ENCODE peak calls at places on chromosomes 11 and 22, in seven cellular contexts. J, Q, P, X, M, Z and C are unnamed samples.

GRCh38 chr22:37222440-37222971 is 10.2 kb upstream of the SSTR3 start:
- DNase-seq in M (no peak), Q (no peak), X (no peak), Z (no peak), P (no peak), J (no peak), C (no peak)

GRCh38 chr22:49660794-49661781 is 166.6 kb downstream of the BRD1 start:
- DNase-seq in Q (no peak), J (no peak), Z (no peak), P (no peak), M (no peak), X (no peak), C (no peak)

GRCh38 chr11:48085688-48086087 is 105.3 kb downstream of the PTPRJ start:
- DNase-seq in Z (no peak), Q (no peak), P (no peak), X (no peak), J (no peak), M (no peak), C (no peak)

GRCh38 chr11:21556936-21557335 is 635.9 kb upstream of the ANO5 start:
- DNase-seq in X (no peak), P (no peak), Q (peak), J (no peak), Z (no peak), M (no peak), C (no peak)

GRCh38 chr11:31870609-31871309 is 59.6 kb upstream of the PAX6 start:
- DNase-seq in Q (peak), Z (peak), X (peak), M (peak), P (peak), J (peak), C (peak)

GRCh38 chr11:110833033-110833484 is 120.8 kb upstream of the ARHGAP20 start:
- DNase-seq in J (no peak), X (no peak), Q (peak), P (no peak), Z (peak), M (peak), C (peak)

GRCh38 chr22:22687638-22688500 is 43.5 kb downstream of the GGTLC2 start:
- DNase-seq in P (peak), J (peak), Q (peak), M (peak), Z (peak), X (peak), C (peak)

GRCh38 chr22:38953091-38953490 is 4.3 kb upstream of the APOBEC3A start:
- DNase-seq in M (no peak), J (no peak), X (peak), Z (no peak), P (no peak), Q (no peak), C (no peak)

GRCh38 chr11:28964811-28965210 is 856.6 kb downstream of the METTL15 start:
- DNase-seq in Z (no peak), X (no peak), Q (no peak), P (no peak), M (peak), J (no peak), C (no peak)

GRCh38 chr11:1042626-1043562 is 6.4 kb upstream of the MUC6 start:
- DNase-seq in J (no peak), X (no peak), P (no peak), M (no peak), Z (no peak), Q (no peak), C (no peak)

GRCh38 chr11:77874206-77874605 is 53.3 kb downstream of the AAMDC start:
- DNase-seq in M (no peak), P (no peak), X (no peak), J (no peak), Q (no peak), Z (no peak), C (no peak)

GRCh38 chr11:116993599-116993998 is 104.6 kb downstream of the SIK3 start:
- DNase-seq in Q (no peak), Z (peak), P (no peak), M (peak), J (no peak), X (peak), C (peak)

GRCh38 chr22:49363526-49364230 is 464.0 kb downstream of the BRD1 start:
- DNase-seq in Q (no peak), Z (no peak), P (no peak), J (no peak), X (no peak), M (no peak), C (no peak)

GRCh38 chr11:16607675-16608644 is 130.5 kb upstream of the C11orf58 start:
- DNase-seq in Z (peak), Q (peak), X (peak), P (peak), J (no peak), M (no peak), C (no peak)

GRCh38 chr22:47384977-47385376 is 622.5 kb downstream of the TBC1D22A start:
- DNase-seq in Q (no peak), M (no peak), P (no peak), X (no peak), Z (no peak), J (no peak), C (no peak)

GRCh38 chr11:29171350-29171950 is 845.4 kb downstream of the KCNA4 start:
- DNase-seq in X (no peak), J (no peak), P (no peak), Q (no peak), M (peak), Z (no peak), C (no peak)

GRCh38 chr11:73143126-73143838 is 1.2 kb upstream of the FCHSD2 start:
- DNase-seq in X (peak), Q (no peak), P (no peak), M (peak), Z (peak), J (no peak), C (no peak)

GRCh38 chr11:133955091-133955846 is 1.5 kb downstream of the IGSF9B start:
- DNase-seq in P (no peak), J (no peak), X (peak), Q (no peak), M (no peak), Z (no peak), C (no peak)

GRCh38 chr11:60345489-60345888 is 18.4 kb downstream of the MS4A6E start:
- DNase-seq in Z (no peak), P (peak), Q (peak), J (no peak), M (peak), X (peak), C (no peak)

GRCh38 chr11:117314840-117315239 is 1.2 kb downstream of the BACE1 start:
- DNase-seq in X (peak), P (no peak), Q (no peak), Z (no peak), J (no peak), M (no peak), C (no peak)

GRCh38 chr11:44133335-44133946 is 38.0 kb downstream of the EXT2 start:
- DNase-seq in X (peak), Z (peak), M (peak), J (no peak), P (peak), Q (peak), C (peak)
- TF ChIP-seq CTCF in X (peak), Z (peak), M (peak), J (peak), P (peak), Q (peak), C (peak)

GRCh38 chr11:101848262-101848661 is 66.5 kb upstream of the CEP126 start:
- DNase-seq in M (peak), J (no peak), Z (peak), X (peak), P (no peak), Q (peak), C (peak)
- TF ChIP-seq CTCF in M (peak), J (no peak), Z (peak), X (peak), P (no peak), Q (no peak), C (peak)

DNA sequence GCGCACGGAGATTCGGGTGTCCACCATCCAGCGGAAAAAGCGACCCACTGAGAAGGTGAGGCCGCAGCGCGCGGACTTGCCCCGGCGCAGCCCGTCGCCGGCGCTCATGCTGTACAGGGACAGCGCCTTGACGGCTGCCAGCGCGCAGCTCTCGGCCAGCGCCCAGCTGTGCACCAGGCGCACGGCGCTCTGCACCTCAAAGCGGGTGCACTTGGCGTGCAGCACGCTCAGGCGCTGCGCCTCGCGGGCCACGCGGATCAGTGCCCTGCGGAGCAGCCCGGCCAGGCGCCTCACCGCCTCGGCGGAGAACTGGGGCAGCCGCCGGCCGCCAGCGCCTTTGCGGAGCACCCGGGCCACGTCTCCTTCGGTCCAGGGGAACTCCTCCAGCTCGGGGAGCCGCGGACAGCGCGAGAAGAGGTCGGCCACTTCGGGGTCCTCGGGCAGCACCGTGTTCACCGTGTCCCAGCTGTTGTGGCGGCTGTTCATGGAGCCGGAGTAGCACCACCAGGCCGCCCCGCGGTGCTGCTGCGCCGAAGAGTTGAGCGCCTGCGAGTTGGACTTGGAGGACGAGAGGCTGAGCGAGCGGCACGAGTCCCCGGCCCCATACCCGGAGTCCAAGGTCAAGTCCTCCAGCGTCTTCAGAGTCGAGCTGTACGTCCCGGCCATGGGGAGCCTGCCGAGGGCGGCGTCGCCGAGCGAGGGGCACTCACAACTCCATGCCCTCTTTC is 728 bp downstream of the ABTB2 start:
- DNase-seq in Z (peak), J (no peak), X (peak), M (peak), P (peak), Q (peak), C (peak)
- TF ChIP-seq CTCF in Z (no peak), J (peak), X (no peak), M (peak), P (no peak), Q (peak), C (no peak)

DNA sequence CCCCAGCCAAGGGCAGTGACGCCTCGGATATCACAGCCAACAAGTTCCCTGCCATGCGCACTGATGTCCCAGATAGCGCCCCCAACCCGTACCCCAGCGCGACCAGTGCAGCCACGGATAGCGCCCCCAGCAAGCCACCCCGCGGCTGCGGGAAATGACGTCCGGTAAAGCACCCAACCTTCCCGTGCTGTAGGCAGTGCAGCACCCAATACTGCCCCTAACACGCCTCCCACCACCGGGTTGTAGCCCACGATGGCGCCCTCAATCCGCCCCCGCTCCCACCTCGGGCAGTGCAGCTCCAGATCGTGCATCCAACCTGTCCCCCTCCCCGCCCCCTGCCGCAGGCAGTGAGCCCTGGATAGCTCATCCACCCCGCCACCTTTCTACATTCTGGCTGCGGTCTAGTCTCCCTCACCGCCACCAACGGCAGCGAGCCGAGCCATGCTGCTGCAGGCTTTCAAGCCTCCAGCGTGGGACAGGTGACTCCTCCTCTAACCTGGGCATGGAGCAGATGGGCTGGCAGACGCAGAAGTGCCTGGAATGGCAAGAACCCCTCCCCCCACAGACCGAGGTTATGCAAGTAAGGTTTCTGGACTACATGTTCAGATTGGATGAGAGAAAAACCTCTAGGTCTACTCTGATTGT is 540 bp downstream of the RFPL2 start:
- DNase-seq in J (no peak), P (peak), Q (no peak), X (peak), M (no peak), Z (no peak), C (no peak)
- TF ChIP-seq CTCF in J (no peak), P (no peak), Q (no peak), X (peak), M (no peak), Z (no peak), C (no peak)

GRCh38 chr11:67666676-67667489 is 7.5 kb downstream of the ALDH3B2 start:
- DNase-seq in P (no peak), Q (no peak), J (no peak), Z (no peak), M (no peak), X (no peak), C (no peak)

GRCh38 chr11:67667490-67668190 is 6.8 kb downstream of the ALDH3B2 start:
- DNase-seq in Z (no peak), J (no peak), X (no peak), P (no peak), M (no peak), Q (no peak), C (no peak)

GRCh38 chr11:67665537-67666302 is 8.7 kb downstream of the ALDH3B2 start:
- DNase-seq in X (no peak), M (no peak), J (no peak), Q (no peak), Z (no peak), P (peak), C (no peak)

GRCh38 chr11:67664696-67665536 is 9.5 kb downstream of the ALDH3B2 start:
- DNase-seq in P (no peak), M (no peak), Q (no peak), X (no peak), Z (no peak), J (no peak), C (no peak)

GRCh38 chr11:67666303-67666645 is 8.1 kb downstream of the ALDH3B2 start:
- DNase-seq in J (no peak), Z (no peak), X (no peak), P (no peak), Q (no peak), M (no peak), C (no peak)
- TF ChIP-seq CTCF in J (no peak), Z (no peak), X (no peak), P (no peak), Q (no peak), M (no peak), C (no peak)

GRCh38 chr22:29259253-29259899 is 8.4 kb downstream of the RHBDD3 start:
- DNase-seq in P (no peak), M (peak), Q (no peak), X (peak), J (no peak), Z (no peak), C (no peak)
- TF ChIP-seq CTCF in P (no peak), M (peak), Q (peak), X (peak), J (no peak), Z (peak), C (peak)

GRCh38 chr22:26359156-26359555 is 69.9 kb upstream of the ASPHD2 start:
- DNase-seq in P (no peak), J (no peak), M (no peak), Z (no peak), X (no peak), Q (no peak), C (no peak)

GRCh38 chr22:26354707-26355106 is 74.4 kb upstream of the ASPHD2 start:
- DNase-seq in Z (no peak), P (no peak), X (peak), Q (no peak), M (no peak), J (no peak), C (no peak)

GRCh38 chr22:26360169-26360885 is 68.7 kb upstream of the ASPHD2 start:
- DNase-seq in J (no peak), M (peak), Z (peak), P (peak), Q (peak), X (peak), C (peak)

GRCh38 chr22:26357281-26357680 is 71.8 kb upstream of the ASPHD2 start:
- DNase-seq in Z (no peak), Q (no peak), M (no peak), J (no peak), X (no peak), P (no peak), C (no peak)

GRCh38 chr22:26357813-26358212 is 71.2 kb upstream of the ASPHD2 start:
- DNase-seq in X (no peak), M (no peak), J (no peak), P (no peak), Z (no peak), Q (no peak), C (no peak)
- TF ChIP-seq CTCF in X (no peak), M (no peak), J (no peak), P (no peak), Z (no peak), Q (no peak), C (no peak)

DNA sequence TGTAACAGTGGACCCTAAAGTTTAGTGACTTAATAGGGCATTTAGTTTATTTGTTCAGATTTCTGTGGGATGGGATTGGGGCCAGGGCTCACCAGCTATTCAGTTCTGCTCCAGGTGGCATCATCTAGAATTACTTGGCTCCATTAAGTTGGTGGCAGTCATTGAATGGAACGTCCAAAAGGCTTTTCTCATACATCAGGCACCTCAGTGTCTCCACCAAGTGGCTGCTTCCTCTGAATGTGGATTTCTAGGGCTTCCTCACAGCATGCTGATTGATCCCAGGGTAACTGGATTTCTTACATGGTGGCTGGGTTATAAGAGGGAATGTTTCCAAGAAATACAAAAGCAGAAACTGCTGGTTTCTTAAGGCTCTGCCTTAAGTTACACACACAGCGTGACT is 34.7 kb downstream of the USP47 start:
- DNase-seq in J (no peak), P (peak), Q (peak), M (peak), X (peak), Z (no peak), C (peak)
- TF ChIP-seq CTCF in J (peak), P (no peak), Q (peak), M (peak), X (peak), Z (peak), C (peak)

GRCh38 chr22:17541476-17541875 is 21.8 kb upstream of the SLC25A18 start:
- DNase-seq in Z (no peak), J (no peak), P (no peak), Q (no peak), M (no peak), X (no peak), C (no peak)

GRCh38 chr22:17537155-17537554 is 26.1 kb upstream of the SLC25A18 start:
- DNase-seq in J (no peak), X (no peak), Q (peak), Z (no peak), M (no peak), P (no peak), C (no peak)

GRCh38 chr22:17536269-17536668 is 27.0 kb upstream of the SLC25A18 start:
- DNase-seq in Z (peak), J (no peak), M (no peak), X (no peak), Q (no peak), P (no peak), C (no peak)

GRCh38 chr22:17542452-17542851 is 20.8 kb upstream of the SLC25A18 start:
- DNase-seq in M (no peak), P (no peak), J (no peak), Q (no peak), Z (no peak), X (no peak), C (no peak)

GRCh38 chr22:17540481-17540880 is 22.8 kb upstream of the SLC25A18 start:
- DNase-seq in M (no peak), J (no peak), X (no peak), P (no peak), Z (no peak), Q (no peak), C (no peak)
- TF ChIP-seq CTCF in M (no peak), J (no peak), X (peak), P (no peak), Z (no peak), Q (no peak), C (no peak)